ENCODE peak calls at places on chromosomes 1 and 21, in seven cellular contexts. W is esophagus squamous epithelium, P is heart right ventricle, M is tibial nerve, A is neural progenitor cell, Z is A673, J is adrenal gland. C is an unnamed sample.

GRCh38 chr1:201468501-201468843 is 516 bp downstream of the PHLDA3 start:
- DNase-seq in W (no peak), P (no peak), M (no peak), A (peak; percentile 67), Z (peak; percentile 60), J (peak; percentile 58), C (no peak)

GRCh38 chr1:225694151-225694603 is 41.3 kb upstream of the ENAH start:
- DNase-seq in W (no peak), P (peak; percentile 62), M (no peak), A (no peak), Z (no peak), J (peak; percentile 87), C (peak; percentile 60)

GRCh38 chr1:243267346-243268283 is 11.8 kb downstream of the SDCCAG8 start:
- DNase-seq in W (no peak), P (no peak), M (no peak), A (peak; percentile 5), Z (no peak), J (no peak), C (no peak)

GRCh38 chr1:201111156-201111555 is 1.1 kb downstream of the CACNA1S start:
- DNase-seq in W (no peak), P (no peak), M (no peak), A (no peak), Z (no peak), J (no peak), C (no peak)

GRCh38 chr1:198934901-198935301 is 296.1 kb downstream of the PTPRC start:
- DNase-seq in W (no peak), P (no peak), M (no peak), A (no peak), Z (peak; percentile 74), J (no peak), C (no peak)

GRCh38 chr1:204782118-204782700 is 88.5 kb upstream of the NFASC start:
- DNase-seq in W (no peak), P (no peak), M (no peak), A (no peak), Z (no peak), J (no peak), C (no peak)

GRCh38 chr1:109632671-109633346 is 13.2 kb downstream of the AMPD2 start:
- DNase-seq in W (no peak), P (peak; percentile 45), M (peak; percentile 18), A (peak; percentile 72), Z (peak; percentile 70), J (no peak), C (peak; percentile 74)

GRCh38 chr1:107162745-107163144 is 21.9 kb downstream of the NTNG1 start:
- DNase-seq in W (no peak), P (no peak), M (no peak), A (no peak), Z (no peak), J (no peak), C (no peak)

GRCh38 chr1:234604726-234605492 is 5.1 kb downstream of the IRF2BP2 start:
- DNase-seq in W (no peak), P (no peak), M (no peak), A (no peak), Z (no peak), J (no peak), C (no peak)

GRCh38 chr21:31078796-31079195 is 40.5 kb upstream of the KRTAP19-8 start:
- DNase-seq in W (no peak), P (no peak), M (peak; percentile 24), A (no peak), Z (no peak), J (no peak), C (no peak)

GRCh38 chr1:208781391-208782035 is 537.3 kb upstream of the PLXNA2 start:
- DNase-seq in W (no peak), P (no peak), M (no peak), A (peak; percentile 14), Z (no peak), J (no peak), C (no peak)

GRCh38 chr1:184302346-184302745 is 84.5 kb upstream of the C1orf21 start:
- DNase-seq in W (no peak), P (no peak), M (no peak), A (no peak), Z (no peak), J (no peak), C (no peak)

GRCh38 chr1:184299076-184299790 is 87.6 kb upstream of the C1orf21 start:
- DNase-seq in W (no peak), P (no peak), M (peak; percentile 33), A (no peak), Z (peak; percentile 70), J (no peak), C (no peak)

GRCh38 chr1:184300446-184300845 is 86.4 kb upstream of the C1orf21 start:
- DNase-seq in W (no peak), P (no peak), M (no peak), A (no peak), Z (no peak), J (no peak), C (no peak)

GRCh38 chr1:184299796-184300195 is 87.0 kb upstream of the C1orf21 start:
- DNase-seq in W (no peak), P (no peak), M (no peak), A (no peak), Z (no peak), J (no peak), C (no peak)

DNA sequence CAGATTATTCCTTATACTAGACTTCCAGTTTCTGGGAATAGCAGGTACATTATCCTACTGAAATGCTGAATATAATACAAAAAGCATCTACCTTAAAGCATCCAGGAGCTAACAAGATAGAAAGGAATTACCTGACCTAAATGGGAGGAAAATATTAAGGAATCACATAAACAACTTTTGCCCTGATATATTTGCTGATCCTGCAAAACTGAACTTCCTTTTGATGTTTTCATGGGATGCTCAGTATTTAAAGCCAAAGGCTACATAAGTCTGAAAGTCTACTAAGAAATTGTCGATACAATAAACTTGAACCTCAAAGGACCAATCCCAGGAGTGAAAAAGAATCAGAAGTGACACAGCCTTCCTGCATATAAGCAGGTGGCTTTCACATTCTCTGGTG is 85.6 kb upstream of the C1orf21 start:
- DNase-seq in W (no peak), P (no peak), M (no peak), A (no peak), Z (no peak), J (no peak), C (no peak)
- H3K27ac ChIP-seq in W (no peak overlapping the region), P (no peak overlapping the region), M (no peak overlapping the region), A (no peak overlapping the region), Z (no peak overlapping the region), J (no peak overlapping the region), C (no peak overlapping the region)

GRCh38 chr1:247330548-247331171 is 1.0 kb downstream of the ZNF496 start:
- DNase-seq in W (no peak), P (no peak), M (no peak), A (no peak), Z (no peak), J (no peak), C (no peak)

GRCh38 chr1:247332901-247333361 is 1.3 kb upstream of the ZNF496 start:
- DNase-seq in W (no peak), P (no peak), M (peak; percentile 46), A (peak; percentile 42), Z (no peak), J (peak; percentile 49), C (peak; percentile 48)

GRCh38 chr1:247331172-247331525 is 518 bp downstream of the ZNF496 start:
- DNase-seq in W (no peak), P (peak; percentile 73), M (peak; percentile 47), A (peak; percentile 88), Z (peak; percentile 84), J (peak; percentile 79), C (peak; percentile 72)

GRCh38 chr1:247331526-247332214 is at the start of gene ZNF496:
- DNase-seq in W (no peak), P (peak; percentile 86), M (peak; percentile 76), A (peak; percentile 95), Z (peak; percentile 87), J (peak; percentile 78), C (peak; percentile 81)

GRCh38 chr1:247332215-247332900 is 691 bp upstream of the ZNF496 start:
- DNase-seq in W (peak; percentile 24), P (peak; percentile 60), M (no peak), A (peak; percentile 76), Z (peak; percentile 58), J (peak; percentile 58), C (peak; percentile 20)
- H3K4me1 ChIP-seq in W (peaks cover 42% of the 10 kb centered on the region), P (peaks cover 66% of the 10 kb centered on the region), M (peaks cover 10% of the 10 kb centered on the region), A (peaks cover 36% of the 10 kb centered on the region), Z (peaks cover 25% of the 10 kb centered on the region), J (peaks cover 16% of the 10 kb centered on the region), C (peaks cover 7% of the 10 kb centered on the region)

GRCh38 chr1:177959793-177960515 is 9.9 kb downstream of the SEC16B start:
- DNase-seq in W (no peak), P (no peak), M (no peak), A (no peak), Z (peak; percentile 51), J (peak; percentile 45), C (no peak)
- TF ChIP-seq CTCF in W (no peak), P (peak; percentile 36), M (no peak), A (peak; percentile 18), Z (peak; percentile 58), J (peak; percentile 50), C (no peak)

DNA sequence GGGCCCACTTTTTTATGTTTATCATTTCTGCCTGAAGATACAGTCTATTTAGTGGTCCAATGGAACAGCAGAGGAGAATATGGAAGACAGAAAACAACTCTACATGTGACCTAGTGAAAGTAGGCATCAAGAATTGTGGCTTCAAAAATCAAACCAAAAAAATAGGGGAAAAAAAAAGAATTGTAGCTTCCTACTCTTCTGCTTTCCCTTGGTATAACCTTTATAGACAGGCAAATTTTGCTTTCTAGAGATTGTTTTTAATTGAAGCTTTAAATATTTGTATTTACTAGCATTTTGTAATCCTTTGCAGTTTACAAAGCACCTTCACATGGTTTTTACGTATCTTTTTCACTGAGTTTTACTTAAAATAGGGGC is 14.3 kb downstream of the PDIK1L start:
- DNase-seq in W (no peak), P (no peak), M (no peak), A (no peak), Z (no peak), J (no peak), C (no peak)
- H3K27ac ChIP-seq in W (peak overlapping the region; percentile 74), P (no peak overlapping the region), M (no peak overlapping the region), A (no peak overlapping the region), Z (peak overlapping the region; percentile 19), J (no peak overlapping the region), C (no peak overlapping the region)

C was measured in prostate gland.